ENCODE peak calls at places on chromosomes 13 and 19, in eight cellular contexts. One of them, this sample, is unnamed.

GRCh38 chr13:96052655-96053002 is 572 bp downstream of the UGGT2 start:
- DNase-seq in psoas muscle: no peak
- DNase-seq in uterus: no peak
- DNase-seq in thoracic aorta: no peak
- DNase-seq in adrenal gland: no peak
- DNase-seq in heart right ventricle: no peak
- DNase-seq in colonic mucosa: no peak
- DNase-seq in IMR-90: peak; percentile 83
- DNase-seq in this sample: peak; percentile 6

GRCh38 chr19:54653181-54653809 is 9.5 kb upstream of the LILRB4 start:
- DNase-seq in psoas muscle: no peak
- DNase-seq in uterus: no peak
- DNase-seq in thoracic aorta: no peak
- DNase-seq in adrenal gland: no peak
- DNase-seq in heart right ventricle: no peak
- DNase-seq in colonic mucosa: no peak
- DNase-seq in IMR-90: peak; percentile 7
- DNase-seq in this sample: peak; percentile 29

GRCh38 chr13:46622918-46623256 is 69.9 kb downstream of the LRCH1 start:
- DNase-seq in psoas muscle: no peak
- DNase-seq in uterus: peak; percentile 65
- DNase-seq in thoracic aorta: no peak
- DNase-seq in adrenal gland: peak; percentile 64
- DNase-seq in heart right ventricle: no peak
- DNase-seq in colonic mucosa: peak; percentile 50
- DNase-seq in IMR-90: peak; percentile 84
- DNase-seq in this sample: no peak

GRCh38 chr19:32387701-32388392 is 17.7 kb upstream of the DPY19L3 start:
- DNase-seq in psoas muscle: no peak
- DNase-seq in uterus: peak; percentile 35
- DNase-seq in thoracic aorta: no peak
- DNase-seq in adrenal gland: no peak
- DNase-seq in heart right ventricle: no peak
- DNase-seq in colonic mucosa: peak; percentile 68
- DNase-seq in IMR-90: peak; percentile 62
- DNase-seq in this sample: no peak

GRCh38 chr13:21010621-21011020 is 50.8 kb downstream of the LATS2 start:
- DNase-seq in psoas muscle: no peak
- DNase-seq in uterus: no peak
- DNase-seq in thoracic aorta: no peak
- DNase-seq in adrenal gland: no peak
- DNase-seq in heart right ventricle: no peak
- DNase-seq in colonic mucosa: no peak
- DNase-seq in IMR-90: peak; percentile 47
- DNase-seq in this sample: no peak

GRCh38 chr13:72304121-72304745 is 423.2 kb downstream of the MZT1 start:
- DNase-seq in psoas muscle: no peak
- DNase-seq in uterus: no peak
- DNase-seq in thoracic aorta: no peak
- DNase-seq in adrenal gland: no peak
- DNase-seq in heart right ventricle: no peak
- DNase-seq in colonic mucosa: no peak
- DNase-seq in IMR-90: no peak
- DNase-seq in this sample: no peak

GRCh38 chr19:13902993-13903555 is 2.8 kb downstream of the BRME1 start:
- DNase-seq in psoas muscle: no peak
- DNase-seq in uterus: no peak
- DNase-seq in thoracic aorta: no peak
- DNase-seq in adrenal gland: no peak
- DNase-seq in heart right ventricle: no peak
- DNase-seq in colonic mucosa: no peak
- DNase-seq in IMR-90: no peak
- DNase-seq in this sample: peak; percentile 15

GRCh38 chr13:23440821-23441608 is 7.5 kb upstream of the SACS start:
- DNase-seq in psoas muscle: peak; percentile 85
- DNase-seq in uterus: no peak
- DNase-seq in thoracic aorta: no peak
- DNase-seq in adrenal gland: no peak
- DNase-seq in heart right ventricle: no peak
- DNase-seq in colonic mucosa: no peak
- DNase-seq in IMR-90: peak; percentile 15
- DNase-seq in this sample: no peak

GRCh38 chr13:41610426-41610825 is 153.1 kb downstream of the RGCC start:
- DNase-seq in psoas muscle: peak; percentile 59
- DNase-seq in uterus: peak; percentile 32
- DNase-seq in thoracic aorta: no peak
- DNase-seq in adrenal gland: no peak
- DNase-seq in heart right ventricle: peak; percentile 44
- DNase-seq in colonic mucosa: no peak
- DNase-seq in IMR-90: peak; percentile 97
- DNase-seq in this sample: peak; percentile 96

GRCh38 chr13:89902223-89902622 is 1445.3 kb upstream of the MIR17HG start:
- DNase-seq in psoas muscle: no peak
- DNase-seq in uterus: no peak
- DNase-seq in thoracic aorta: no peak
- DNase-seq in adrenal gland: no peak
- DNase-seq in heart right ventricle: no peak
- DNase-seq in colonic mucosa: no peak
- DNase-seq in IMR-90: no peak
- DNase-seq in this sample: no peak

GRCh38 chr13:98691360-98691759 is 61.1 kb downstream of the SLC15A1 start:
- DNase-seq in psoas muscle: no peak
- DNase-seq in uterus: no peak
- DNase-seq in thoracic aorta: no peak
- DNase-seq in adrenal gland: no peak
- DNase-seq in heart right ventricle: no peak
- DNase-seq in colonic mucosa: no peak
- DNase-seq in IMR-90: no peak
- DNase-seq in this sample: no peak

GRCh38 chr19:35637165-35637564 is 4.4 kb upstream of the ETV2 start:
- DNase-seq in psoas muscle: no peak
- DNase-seq in uterus: no peak
- DNase-seq in thoracic aorta: no peak
- DNase-seq in adrenal gland: no peak
- DNase-seq in heart right ventricle: no peak
- DNase-seq in colonic mucosa: no peak
- DNase-seq in IMR-90: no peak
- DNase-seq in this sample: no peak

GRCh38 chr19:30695171-30695875 is 323.1 kb downstream of the ZNF536 start:
- DNase-seq in psoas muscle: no peak
- DNase-seq in uterus: no peak
- DNase-seq in thoracic aorta: no peak
- DNase-seq in adrenal gland: no peak
- DNase-seq in heart right ventricle: no peak
- DNase-seq in colonic mucosa: no peak
- DNase-seq in IMR-90: no peak
- DNase-seq in this sample: peak; percentile 48

GRCh38 chr19:30694156-30694555 is 322.0 kb downstream of the ZNF536 start:
- DNase-seq in psoas muscle: no peak
- DNase-seq in uterus: no peak
- DNase-seq in thoracic aorta: no peak
- DNase-seq in adrenal gland: no peak
- DNase-seq in heart right ventricle: no peak
- DNase-seq in colonic mucosa: no peak
- DNase-seq in IMR-90: no peak
- DNase-seq in this sample: no peak

GRCh38 chr19:30691767-30692516 is 319.8 kb downstream of the ZNF536 start:
- DNase-seq in psoas muscle: no peak
- DNase-seq in uterus: no peak
- DNase-seq in thoracic aorta: no peak
- DNase-seq in adrenal gland: no peak
- DNase-seq in heart right ventricle: no peak
- DNase-seq in colonic mucosa: no peak
- DNase-seq in IMR-90: no peak
- DNase-seq in this sample: no peak

GRCh38 chr19:30692517-30692870 is 320.3 kb downstream of the ZNF536 start:
- DNase-seq in psoas muscle: no peak
- DNase-seq in uterus: peak; percentile 39
- DNase-seq in thoracic aorta: no peak
- DNase-seq in adrenal gland: no peak
- DNase-seq in heart right ventricle: no peak
- DNase-seq in colonic mucosa: no peak
- DNase-seq in IMR-90: no peak
- DNase-seq in this sample: peak; percentile 4

GRCh38 chr19:30693179-30693578 is 321.0 kb downstream of the ZNF536 start:
- DNase-seq in psoas muscle: no peak
- DNase-seq in uterus: no peak
- DNase-seq in thoracic aorta: no peak
- DNase-seq in adrenal gland: no peak
- DNase-seq in heart right ventricle: no peak
- DNase-seq in colonic mucosa: no peak
- DNase-seq in IMR-90: no peak
- DNase-seq in this sample: no peak
- TF ChIP-seq CTCF in psoas muscle: no peak
- TF ChIP-seq CTCF in uterus: no peak
- TF ChIP-seq CTCF in thoracic aorta: no peak
- TF ChIP-seq CTCF in adrenal gland: no peak
- TF ChIP-seq CTCF in heart right ventricle: no peak
- TF ChIP-seq CTCF in colonic mucosa: no peak
- TF ChIP-seq CTCF in IMR-90: no peak
- TF ChIP-seq CTCF in this sample: no peak

DNA sequence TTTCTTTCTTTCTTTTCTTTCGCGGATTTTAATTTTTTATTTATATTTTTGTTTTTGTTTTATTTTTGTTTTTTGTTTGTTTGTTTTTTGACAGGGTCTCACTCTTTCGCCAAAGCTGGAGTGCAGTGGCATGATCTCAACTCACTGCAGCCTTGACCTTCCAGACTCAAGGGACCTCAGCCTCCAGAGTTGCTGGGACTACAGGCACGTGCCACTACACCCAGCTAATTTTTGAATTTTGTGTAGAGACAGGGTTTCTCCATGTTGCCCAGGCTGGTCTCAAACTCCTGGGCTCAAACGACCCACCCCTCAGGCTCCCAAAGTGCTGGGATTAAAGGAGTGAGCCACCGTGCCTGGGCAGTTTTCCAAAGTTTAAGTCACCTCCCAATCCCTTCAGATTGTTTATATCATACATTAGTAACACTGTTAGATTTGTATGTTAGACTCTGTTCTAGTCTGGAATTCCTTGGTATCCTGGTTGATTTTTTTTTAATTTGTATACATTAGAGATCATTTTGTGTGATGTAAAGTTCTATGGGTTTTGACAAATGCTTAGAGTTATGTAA is 597.3 kb downstream of the DCT start:
- DNase-seq in psoas muscle: no peak
- DNase-seq in uterus: no peak
- DNase-seq in thoracic aorta: no peak
- DNase-seq in adrenal gland: no peak
- DNase-seq in heart right ventricle: no peak
- DNase-seq in colonic mucosa: no peak
- DNase-seq in IMR-90: peak; percentile 72
- DNase-seq in this sample: no peak
- H3K27ac ChIP-seq in psoas muscle: no peak overlapping the region
- H3K27ac ChIP-seq in uterus: no peak overlapping the region
- H3K27ac ChIP-seq in thoracic aorta: no peak overlapping the region
- H3K27ac ChIP-seq in adrenal gland: no peak overlapping the region
- H3K27ac ChIP-seq in heart right ventricle: no peak overlapping the region
- H3K27ac ChIP-seq in colonic mucosa: no peak overlapping the region
- H3K27ac ChIP-seq in IMR-90: peak overlapping the region; percentile 77
- H3K27ac ChIP-seq in this sample: no peak overlapping the region

GRCh38 chr19:2194513-2195078 is 30.9 kb downstream of the DOT1L start:
- DNase-seq in psoas muscle: no peak
- DNase-seq in uterus: no peak
- DNase-seq in thoracic aorta: no peak
- DNase-seq in adrenal gland: no peak
- DNase-seq in heart right ventricle: no peak
- DNase-seq in colonic mucosa: no peak
- DNase-seq in IMR-90: no peak
- DNase-seq in this sample: no peak
- H3K36me3 ChIP-seq in psoas muscle: no peaks in the 10 kb centered on the region
- H3K36me3 ChIP-seq in uterus: no peaks in the 10 kb centered on the region
- H3K36me3 ChIP-seq in thoracic aorta: peaks cover 39% of the 10 kb centered on the region
- H3K36me3 ChIP-seq in adrenal gland: no peaks in the 10 kb centered on the region
- H3K36me3 ChIP-seq in heart right ventricle: peaks cover 6% of the 10 kb centered on the region
- H3K36me3 ChIP-seq in colonic mucosa: peaks cover 3% of the 10 kb centered on the region
- H3K36me3 ChIP-seq in IMR-90: peaks cover 60% of the 10 kb centered on the region
- H3K36me3 ChIP-seq in this sample: peaks cover 2% of the 10 kb centered on the region

GRCh38 chr13:75365724-75366173 is 116.2 kb downstream of the TBC1D4 start:
- DNase-seq in psoas muscle: no peak
- DNase-seq in uterus: no peak
- DNase-seq in thoracic aorta: no peak
- DNase-seq in adrenal gland: no peak
- DNase-seq in heart right ventricle: no peak
- DNase-seq in colonic mucosa: no peak
- DNase-seq in IMR-90: peak; percentile 86
- DNase-seq in this sample: peak; percentile 36
- TF ChIP-seq CTCF in psoas muscle: peak; percentile 21
- TF ChIP-seq CTCF in uterus: no peak
- TF ChIP-seq CTCF in thoracic aorta: no peak
- TF ChIP-seq CTCF in adrenal gland: peak; percentile 8
- TF ChIP-seq CTCF in heart right ventricle: no peak
- TF ChIP-seq CTCF in colonic mucosa: no peak
- TF ChIP-seq CTCF in IMR-90: peak; percentile 27
- TF ChIP-seq CTCF in this sample: no peak

This sample was measured in cardiac muscle cell.